ENCODE peak calls at places on chromosomes 16 and 17, in six cellular contexts. One of them, this sample, is unnamed.

GRCh38 chr17:40191237-40192208 is 14.3 kb downstream of the RAPGEFL1 start:
- DNase-seq in AG04450: no peak
- DNase-seq in neural progenitor cell: peak
- DNase-seq in esophagus squamous epithelium: peak
- DNase-seq in suprapubic skin: peak
- DNase-seq in fibroblast of the aortic adventitia: peak
- DNase-seq in this sample: no peak

GRCh38 chr16:71628810-71629209 is 2.8 kb downstream of the MARVELD3 start:
- DNase-seq in fibroblast of the aortic adventitia: peak
- DNase-seq in neural progenitor cell: no peak
- DNase-seq in suprapubic skin: no peak
- DNase-seq in AG04450: no peak
- DNase-seq in esophagus squamous epithelium: no peak
- DNase-seq in this sample: no peak

GRCh38 chr16:66923247-66923851 is 2.0 kb downstream of the RRAD start:
- DNase-seq in esophagus squamous epithelium: no peak
- DNase-seq in fibroblast of the aortic adventitia: peak
- DNase-seq in neural progenitor cell: no peak
- DNase-seq in suprapubic skin: no peak
- DNase-seq in AG04450: no peak
- DNase-seq in this sample: no peak

GRCh38 chr16:3123986-3124886 is 10.6 kb upstream of the ZNF213 start:
- DNase-seq in esophagus squamous epithelium: peak
- DNase-seq in neural progenitor cell: peak
- DNase-seq in fibroblast of the aortic adventitia: peak
- DNase-seq in suprapubic skin: peak
- DNase-seq in AG04450: peak
- DNase-seq in this sample: peak

GRCh38 chr16:11972128-11972527 is 4.4 kb upstream of the SNX29 start:
- DNase-seq in esophagus squamous epithelium: no peak
- DNase-seq in neural progenitor cell: no peak
- DNase-seq in fibroblast of the aortic adventitia: no peak
- DNase-seq in suprapubic skin: no peak
- DNase-seq in AG04450: no peak
- DNase-seq in this sample: no peak

GRCh38 chr17:77836557-77837041 is 121.9 kb upstream of the TNRC6C start:
- DNase-seq in AG04450: no peak
- DNase-seq in suprapubic skin: no peak
- DNase-seq in neural progenitor cell: no peak
- DNase-seq in fibroblast of the aortic adventitia: peak
- DNase-seq in esophagus squamous epithelium: no peak
- DNase-seq in this sample: no peak

GRCh38 chr16:2975161-2975795 is 5.0 kb downstream of the PKMYT1 start:
- DNase-seq in suprapubic skin: no peak
- DNase-seq in esophagus squamous epithelium: no peak
- DNase-seq in AG04450: no peak
- DNase-seq in fibroblast of the aortic adventitia: no peak
- DNase-seq in neural progenitor cell: no peak
- DNase-seq in this sample: no peak

GRCh38 chr16:85269165-85269564 is 156.9 kb upstream of the CIBAR2 start:
- DNase-seq in neural progenitor cell: no peak
- DNase-seq in AG04450: no peak
- DNase-seq in suprapubic skin: no peak
- DNase-seq in fibroblast of the aortic adventitia: no peak
- DNase-seq in esophagus squamous epithelium: no peak
- DNase-seq in this sample: no peak

GRCh38 chr17:34547453-34548063 is 31.8 kb upstream of the TMEM132E start:
- DNase-seq in suprapubic skin: no peak
- DNase-seq in AG04450: no peak
- DNase-seq in neural progenitor cell: no peak
- DNase-seq in esophagus squamous epithelium: no peak
- DNase-seq in fibroblast of the aortic adventitia: no peak
- DNase-seq in this sample: no peak

GRCh38 chr17:74770498-74771318 is 5.4 kb downstream of the NAT9 start:
- DNase-seq in fibroblast of the aortic adventitia: peak
- DNase-seq in suprapubic skin: no peak
- DNase-seq in esophagus squamous epithelium: no peak
- DNase-seq in AG04450: no peak
- DNase-seq in neural progenitor cell: peak
- DNase-seq in this sample: no peak

GRCh38 chr17:31726980-31727427 is 132.0 kb downstream of the COPRS start:
- DNase-seq in suprapubic skin: no peak
- DNase-seq in esophagus squamous epithelium: no peak
- DNase-seq in neural progenitor cell: no peak
- DNase-seq in AG04450: no peak
- DNase-seq in fibroblast of the aortic adventitia: no peak
- DNase-seq in this sample: no peak

GRCh38 chr16:1707193-1707790 is 1.3 kb downstream of the MAPK8IP3 start:
- DNase-seq in neural progenitor cell: peak
- DNase-seq in suprapubic skin: no peak
- DNase-seq in AG04450: no peak
- DNase-seq in fibroblast of the aortic adventitia: peak
- DNase-seq in esophagus squamous epithelium: no peak
- DNase-seq in this sample: no peak

GRCh38 chr16:1746693-1747195 is 24.6 kb downstream of the NME3 start:
- DNase-seq in fibroblast of the aortic adventitia: no peak
- DNase-seq in suprapubic skin: no peak
- DNase-seq in AG04450: no peak
- DNase-seq in neural progenitor cell: no peak
- DNase-seq in esophagus squamous epithelium: no peak
- DNase-seq in this sample: no peak

GRCh38 chr17:64983708-64984107 is 64.4 kb upstream of the LRRC37A3 start:
- DNase-seq in AG04450: no peak
- DNase-seq in suprapubic skin: no peak
- DNase-seq in fibroblast of the aortic adventitia: no peak
- DNase-seq in esophagus squamous epithelium: no peak
- DNase-seq in neural progenitor cell: no peak
- DNase-seq in this sample: no peak
- H3K4me3 ChIP-seq in AG04450: no peak
- H3K4me3 ChIP-seq in suprapubic skin: no peak
- H3K4me3 ChIP-seq in fibroblast of the aortic adventitia: no peak
- H3K4me3 ChIP-seq in esophagus squamous epithelium: no peak
- H3K4me3 ChIP-seq in neural progenitor cell: no peak
- H3K4me3 ChIP-seq in this sample: no peak

GRCh38 chr16:19885456-19886060 is 910 bp upstream of the GPRC5B start:
- DNase-seq in neural progenitor cell: no peak
- DNase-seq in AG04450: no peak
- DNase-seq in fibroblast of the aortic adventitia: no peak
- DNase-seq in esophagus squamous epithelium: no peak
- DNase-seq in suprapubic skin: peak
- DNase-seq in this sample: no peak
- H3K4me3 ChIP-seq in neural progenitor cell: no peak
- H3K4me3 ChIP-seq in AG04450: peak
- H3K4me3 ChIP-seq in fibroblast of the aortic adventitia: peak
- H3K4me3 ChIP-seq in esophagus squamous epithelium: peak
- H3K4me3 ChIP-seq in suprapubic skin: peak
- H3K4me3 ChIP-seq in this sample: peak

DNA sequence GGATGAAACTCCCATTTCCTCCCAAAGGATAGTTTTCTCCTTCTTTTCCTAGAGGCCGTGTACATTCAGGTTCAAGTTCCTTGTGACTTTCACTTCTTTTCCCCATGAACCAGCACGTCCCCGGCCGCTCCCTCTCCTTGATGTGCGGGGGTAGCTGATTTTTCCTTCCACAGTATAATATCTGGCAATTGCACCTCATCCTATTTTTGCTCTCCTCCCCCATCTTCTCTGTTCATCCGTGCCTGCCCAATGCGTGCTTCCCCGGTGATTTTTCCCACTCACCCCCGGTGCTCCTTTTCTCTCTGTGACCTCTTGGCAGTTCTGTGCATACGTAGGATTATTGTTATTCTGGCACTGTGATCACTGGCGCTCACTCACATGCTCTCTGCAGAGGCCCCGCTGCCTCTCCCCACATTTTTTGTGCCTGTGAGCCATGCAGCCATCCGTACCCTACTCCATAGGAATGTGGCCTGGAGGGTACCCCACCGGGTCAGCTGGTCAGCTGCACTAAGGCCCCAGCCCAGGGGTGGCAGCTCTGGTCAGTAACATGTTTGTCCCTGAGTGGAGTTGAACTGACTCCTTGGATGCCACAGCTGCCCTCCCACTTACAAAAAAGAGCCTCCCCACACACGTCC is 100.0 kb downstream of the NTN1 start:
- DNase-seq in fibroblast of the aortic adventitia: no peak
- DNase-seq in AG04450: no peak
- DNase-seq in neural progenitor cell: no peak
- DNase-seq in suprapubic skin: no peak
- DNase-seq in esophagus squamous epithelium: no peak
- DNase-seq in this sample: no peak
- H3K4me3 ChIP-seq in fibroblast of the aortic adventitia: no peak
- H3K4me3 ChIP-seq in AG04450: no peak
- H3K4me3 ChIP-seq in neural progenitor cell: no peak
- H3K4me3 ChIP-seq in suprapubic skin: no peak
- H3K4me3 ChIP-seq in esophagus squamous epithelium: no peak
- H3K4me3 ChIP-seq in this sample: no peak

GRCh38 chr16:57800213-57801097 is 1.8 kb downstream of the KIFC3 start:
- DNase-seq in esophagus squamous epithelium: no peak
- DNase-seq in fibroblast of the aortic adventitia: no peak
- DNase-seq in AG04450: no peak
- DNase-seq in suprapubic skin: no peak
- DNase-seq in neural progenitor cell: no peak
- DNase-seq in this sample: no peak
- H3K4me3 ChIP-seq in esophagus squamous epithelium: no peak
- H3K4me3 ChIP-seq in fibroblast of the aortic adventitia: peak
- H3K4me3 ChIP-seq in AG04450: peak
- H3K4me3 ChIP-seq in suprapubic skin: peak
- H3K4me3 ChIP-seq in neural progenitor cell: no peak
- H3K4me3 ChIP-seq in this sample: peak

DNA sequence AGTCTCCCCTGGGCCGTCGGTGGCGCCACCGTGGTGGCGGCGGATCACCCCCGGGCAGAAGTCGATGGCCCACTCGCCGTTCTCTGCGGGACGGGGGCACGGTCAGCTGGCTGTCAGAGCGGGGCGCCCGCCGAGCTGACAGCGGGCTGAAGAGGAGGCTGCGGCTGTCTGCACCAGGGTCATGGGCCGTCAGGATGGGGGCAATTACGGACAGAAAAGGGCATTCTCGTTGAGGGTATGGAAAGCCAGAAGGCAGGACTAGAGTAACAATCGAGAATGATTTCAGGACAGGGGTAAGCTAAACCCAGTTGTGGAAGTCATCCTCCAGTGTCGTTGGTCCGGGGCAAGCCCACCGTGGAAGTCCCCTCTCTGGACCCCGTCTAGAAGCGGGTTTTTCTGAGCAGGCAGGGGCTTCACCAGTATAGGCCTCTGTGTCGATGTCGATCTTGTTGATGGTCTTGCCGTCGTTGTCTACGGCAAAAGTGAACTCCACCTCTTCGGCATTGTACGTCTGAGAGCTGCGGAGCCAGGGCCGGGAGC is 1.7 kb downstream of the CHRNE start:
- DNase-seq in fibroblast of the aortic adventitia: no peak
- DNase-seq in suprapubic skin: peak
- DNase-seq in AG04450: no peak
- DNase-seq in neural progenitor cell: no peak
- DNase-seq in esophagus squamous epithelium: no peak
- DNase-seq in this sample: no peak
- H3K4me3 ChIP-seq in fibroblast of the aortic adventitia: no peak
- H3K4me3 ChIP-seq in suprapubic skin: peak
- H3K4me3 ChIP-seq in AG04450: no peak
- H3K4me3 ChIP-seq in neural progenitor cell: no peak
- H3K4me3 ChIP-seq in esophagus squamous epithelium: no peak
- H3K4me3 ChIP-seq in this sample: no peak

GRCh38 chr16:28936784-28937155 is 5.0 kb downstream of the CD19 start:
- DNase-seq in suprapubic skin: no peak
- DNase-seq in fibroblast of the aortic adventitia: no peak
- DNase-seq in neural progenitor cell: no peak
- DNase-seq in AG04450: no peak
- DNase-seq in esophagus squamous epithelium: no peak
- DNase-seq in this sample: no peak

GRCh38 chr16:28935333-28935732 is 3.6 kb downstream of the CD19 start:
- DNase-seq in suprapubic skin: no peak
- DNase-seq in fibroblast of the aortic adventitia: no peak
- DNase-seq in esophagus squamous epithelium: no peak
- DNase-seq in AG04450: no peak
- DNase-seq in neural progenitor cell: no peak
- DNase-seq in this sample: no peak

GRCh38 chr16:28938721-28939120 is 7.0 kb downstream of the CD19 start:
- DNase-seq in fibroblast of the aortic adventitia: no peak
- DNase-seq in esophagus squamous epithelium: no peak
- DNase-seq in neural progenitor cell: no peak
- DNase-seq in AG04450: no peak
- DNase-seq in suprapubic skin: no peak
- DNase-seq in this sample: no peak

GRCh38 chr16:28935924-28936783 is 4.4 kb downstream of the CD19 start:
- DNase-seq in fibroblast of the aortic adventitia: peak
- DNase-seq in esophagus squamous epithelium: peak
- DNase-seq in suprapubic skin: peak
- DNase-seq in AG04450: no peak
- DNase-seq in neural progenitor cell: peak
- DNase-seq in this sample: peak

GRCh38 chr16:28937222-28937876 is 5.6 kb downstream of the CD19 start:
- DNase-seq in esophagus squamous epithelium: no peak
- DNase-seq in fibroblast of the aortic adventitia: no peak
- DNase-seq in AG04450: no peak
- DNase-seq in neural progenitor cell: no peak
- DNase-seq in suprapubic skin: no peak
- DNase-seq in this sample: no peak
- H3K4me3 ChIP-seq in esophagus squamous epithelium: no peak
- H3K4me3 ChIP-seq in fibroblast of the aortic adventitia: no peak
- H3K4me3 ChIP-seq in AG04450: no peak
- H3K4me3 ChIP-seq in neural progenitor cell: no peak
- H3K4me3 ChIP-seq in suprapubic skin: no peak
- H3K4me3 ChIP-seq in this sample: no peak

This sample was measured in BJ.